ENCODE peak calls at places on chromosomes 4 and X, in five cellular contexts. A is endothelial cell of umbilical vein, L is gastrocnemius medialis, F is HCT116, T is stomach. S is an unnamed sample.

GRCh38 chrX:63350551-63350950 is 581 bp downstream of the SPIN4 start:
- DNase-seq in A (peak; percentile 30), F (no peak), T (no peak), L (no peak), S (no peak)

GRCh38 chr4:83083925-83084475 is 30.5 kb downstream of the PLAC8 start:
- DNase-seq in L (no peak), A (peak; percentile 21), T (no peak), F (no peak), S (no peak)

GRCh38 chrX:115173181-115173580 is 16.0 kb upstream of the RBMXL3 start:
- DNase-seq in L (no peak), F (no peak), T (no peak), A (no peak), S (no peak)

GRCh38 chr4:629636-629915 is 4.2 kb downstream of the PDE6B start:
- DNase-seq in A (no peak), T (no peak), L (no peak), F (no peak), S (no peak)

GRCh38 chrX:26783512-26784225 is 567.7 kb downstream of the MAGEB5 start:
- DNase-seq in T (peak; percentile 36), A (peak; percentile 87), F (peak; percentile 29), L (no peak), S (no peak)

GRCh38 chr4:32917586-32917985 is 2197.4 kb downstream of the PCDH7 start:
- DNase-seq in T (no peak), F (no peak), A (no peak), L (no peak), S (no peak)

GRCh38 chr4:25926473-25926872 is 12.5 kb downstream of the SMIM20 start:
- DNase-seq in T (no peak), L (no peak), F (no peak), A (no peak), S (no peak)

GRCh38 chrX:53433651-53434639 is at the start of gene HSD17B10:
- DNase-seq in F (peak; percentile 48), L (peak; percentile 87), T (peak; percentile 92), A (peak; percentile 81), S (peak; percentile 35)

GRCh38 chrX:105909576-105909975 is 87.2 kb downstream of the NRK start:
- DNase-seq in T (no peak), A (no peak), L (no peak), F (no peak), S (no peak)

GRCh38 chr4:13182136-13182535 is 302.0 kb downstream of the RAB28 start:
- DNase-seq in T (no peak), F (no peak), A (no peak), L (no peak), S (no peak)

GRCh38 chrX:38717871-38718270 is 83.4 kb upstream of the MID1IP1 start:
- DNase-seq in A (peak; percentile 4), L (no peak), F (peak; percentile 16), T (no peak), S (no peak)

GRCh38 chrX:39814391-39814790 is 283.4 kb downstream of the BCOR start:
- DNase-seq in F (peak; percentile 15), T (no peak), A (peak; percentile 20), L (no peak), S (no peak)

GRCh38 chr4:22417408-22417807 is 98.5 kb downstream of the ADGRA3 start:
- DNase-seq in T (no peak), F (no peak), L (no peak), A (no peak), S (no peak)

GRCh38 chr4:1414831-1415680 is 8.8 kb upstream of the NKX1-1 start:
- DNase-seq in A (no peak), T (peak; percentile 21), F (no peak), L (no peak), S (no peak)

GRCh38 chr4:179871726-179872125 is 2371.5 kb upstream of the TENM3 start:
- DNase-seq in F (no peak), L (no peak), T (no peak), A (no peak), S (no peak)

GRCh38 chrX:108156934-108157466 is 65.4 kb downstream of the ATG4A start:
- DNase-seq in F (no peak), T (no peak), L (no peak), A (no peak), S (no peak)

GRCh38 chrX:7028246-7028645 is 119.3 kb upstream of the STS start:
- DNase-seq in F (no peak), L (no peak), A (no peak), T (no peak), S (no peak)

GRCh38 chr4:161466321-161466720 is 697.5 kb downstream of the FSTL5 start:
- DNase-seq in T (no peak), A (no peak), F (no peak), L (no peak), S (no peak)

GRCh38 chr4:118682928-118683327 is 2.3 kb upstream of the METTL14 start:
- DNase-seq in A (no peak), L (no peak), T (no peak), F (no peak), S (no peak)

GRCh38 chr4:17275836-17276235 is 236.1 kb downstream of the QDPR start:
- DNase-seq in T (no peak), F (no peak), A (no peak), L (no peak), S (no peak)

GRCh38 chr4:113440366-113440765 is 321.2 kb downstream of the CAMK2D start:
- DNase-seq in T (no peak), F (no peak), A (no peak), L (no peak), S (no peak)

GRCh38 chr4:84878090-84878489 is 88.4 kb downstream of the WDFY3 start:
- DNase-seq in F (no peak), T (no peak), L (no peak), A (peak; percentile 70), S (no peak)

GRCh38 chrX:118971552-118971951 is 2.9 kb upstream of the LONRF3 start:
- DNase-seq in L (no peak), A (no peak), F (no peak), T (no peak), S (no peak)

GRCh38 chrX:44400588-44400987 is 57.1 kb upstream of the EFHC2 start:
- DNase-seq in F (peak; percentile 64), L (no peak), A (peak; percentile 3), T (no peak), S (no peak)

GRCh38 chrX:120857240-120857639 is 18.4 kb downstream of the CT47B1 start:
- DNase-seq in F (peak; percentile 7), L (no peak), T (no peak), A (no peak), S (no peak)

GRCh38 chrX:56563231-56564116 is at the start of gene UBQLN2:
- DNase-seq in A (peak; percentile 84), T (peak; percentile 82), L (peak; percentile 74), F (peak; percentile 31), S (peak; percentile 32)

DNA sequence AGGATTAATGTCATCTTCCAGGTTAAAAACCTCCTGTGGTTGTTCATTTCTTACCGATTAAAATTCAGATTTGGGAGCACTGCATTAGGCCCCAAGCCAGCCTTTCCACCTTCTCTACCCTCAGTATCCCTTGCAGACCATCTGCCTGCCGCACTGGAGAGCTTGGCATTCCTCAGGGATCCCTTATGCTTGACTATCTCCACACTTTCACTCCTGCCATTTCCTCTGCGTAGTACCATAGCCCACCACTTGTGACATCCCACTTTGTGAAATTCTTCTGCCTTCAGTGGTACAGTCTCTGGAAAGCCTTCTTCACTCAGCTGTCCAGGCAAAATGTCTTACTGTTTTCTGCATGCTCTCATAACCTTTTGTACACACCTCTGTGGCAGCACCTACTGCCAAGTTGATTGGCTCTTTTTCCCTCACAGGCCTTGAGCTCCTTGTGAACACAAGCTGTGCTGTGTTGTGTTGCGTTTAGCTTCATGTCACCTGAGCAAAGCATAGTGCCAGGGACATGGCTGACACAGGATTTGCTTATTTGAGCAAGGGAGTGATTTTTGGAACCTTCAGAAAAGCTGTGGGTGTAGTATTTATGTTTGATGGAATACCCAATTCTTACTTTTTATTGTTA is 156.4 kb downstream of the ARX start:
- DNase-seq in F (no peak), A (no peak), L (no peak), T (no peak), S (no peak)
- H3K27me3 ChIP-seq in F (no peaks in the 10 kb centered on the region), A (no peaks in the 10 kb centered on the region), L (no peaks in the 10 kb centered on the region), T (no peaks in the 10 kb centered on the region), S (no peaks in the 10 kb centered on the region)

DNA sequence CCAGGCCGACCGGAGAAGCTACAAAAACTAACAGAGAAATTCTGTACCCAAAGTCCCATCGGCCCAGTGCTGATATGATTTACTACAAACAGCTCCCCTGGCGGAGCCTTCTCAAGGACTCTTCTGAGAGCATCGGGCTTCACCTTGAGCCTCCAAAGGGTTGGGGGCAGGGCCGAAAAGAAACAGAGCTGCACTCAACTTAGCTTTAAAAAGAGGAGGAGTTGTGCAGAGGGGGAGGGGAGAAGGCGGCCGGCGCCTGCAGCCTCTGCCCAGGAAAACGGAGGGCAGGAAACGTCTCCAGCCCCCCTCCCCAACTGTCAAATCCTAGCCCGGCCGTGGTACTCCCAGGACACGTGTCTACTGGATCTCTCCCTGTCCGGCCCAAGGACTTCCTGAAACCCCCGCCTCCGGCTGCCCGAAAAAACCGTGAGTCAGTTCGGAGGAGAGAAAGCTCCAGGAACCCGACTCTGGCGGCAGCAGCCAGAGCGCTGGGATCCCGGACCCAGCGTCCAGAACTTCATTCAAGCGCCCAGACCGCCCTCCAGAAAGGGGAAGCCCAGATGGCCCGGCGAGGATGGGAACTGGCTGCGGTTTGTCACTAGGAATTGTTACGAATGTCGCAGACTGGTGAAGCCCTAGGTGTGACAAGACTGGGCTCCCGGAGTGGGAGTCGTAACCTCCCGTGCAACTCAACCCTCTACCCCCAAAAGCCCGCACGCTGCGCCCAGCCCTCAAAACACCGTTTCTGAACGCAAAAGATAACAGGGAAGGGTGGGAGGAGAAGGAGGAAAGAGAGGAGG is 1.0 kb downstream of the ADAMTS3 start:
- DNase-seq in F (no peak), A (peak; percentile 54), L (peak; percentile 21), T (peak; percentile 40), S (no peak)
- TF ChIP-seq POLR2A in F (no peak), A (no peak), L (no peak), T (no peak), S (no peak)

DNA sequence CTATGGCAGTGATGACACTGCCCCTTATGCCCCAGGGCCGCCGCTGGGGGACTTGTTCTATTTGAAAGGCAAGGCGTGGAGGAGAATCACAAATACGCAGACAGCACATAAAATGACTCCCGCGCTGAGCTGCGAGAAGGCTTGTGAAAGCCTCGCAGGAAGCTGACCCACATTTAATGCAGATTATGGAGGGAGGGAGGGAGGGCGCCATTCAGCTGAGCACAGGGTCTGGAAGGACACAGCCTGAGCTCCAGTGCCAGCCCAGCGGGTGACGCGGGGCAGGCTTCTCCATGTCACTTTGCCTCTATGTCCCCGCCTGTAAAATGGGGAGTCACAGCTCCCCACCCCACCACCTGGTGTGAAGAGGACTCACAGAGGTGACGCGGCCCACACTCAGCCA is 14.3 kb downstream of the ABLIM2 start:
- DNase-seq in F (no peak), T (no peak), A (no peak), L (peak; percentile 89), S (no peak)
- H3K27me3 ChIP-seq in F (no peaks in the 10 kb centered on the region), T (peaks cover 28% of the 10 kb centered on the region), A (no peaks in the 10 kb centered on the region), L (no peaks in the 10 kb centered on the region), S (peaks cover 38% of the 10 kb centered on the region)

GRCh38 chr4:143186202-143186601 is 1.5 kb downstream of the USP38 start:
- DNase-seq in T (no peak), F (no peak), A (peak; percentile 21), L (no peak), S (no peak)

GRCh38 chr4:143186634-143187033 is 1.9 kb downstream of the USP38 start:
- DNase-seq in T (no peak), A (peak; percentile 50), F (no peak), L (no peak), S (no peak)

GRCh38 chr4:143184217-143184502 is 557 bp upstream of the USP38 start:
- DNase-seq in A (no peak), T (no peak), L (no peak), F (no peak), S (no peak)

GRCh38 chr4:143184503-143185252 is at the start of gene USP38:
- DNase-seq in T (peak; percentile 91), F (peak; percentile 86), L (peak; percentile 96), A (peak; percentile 90), S (peak; percentile 90)

GRCh38 chr4:143185253-143186107 is 763 bp downstream of the USP38 start:
- DNase-seq in T (no peak), L (peak; percentile 23), F (no peak), A (peak; percentile 46), S (no peak)
- TF ChIP-seq POLR2A in T (no peak), L (no peak), F (no peak), A (no peak), S (no peak)

S was measured in esophagus squamous epithelium.